ENCODE peak calls at places on chromosomes 7 and 10, in four cellular contexts. K is T-helper 1 cell; T is AG09319; L is CD4-positive, alpha-beta memory T cell. M is an unnamed sample.

GRCh38 chr7:129159539-129159938 is 15.0 kb downstream of the TSPAN33 start:
- DNase-seq in L (no peak), T (no peak), K (no peak), M (no peak)

GRCh38 chr10:133261726-133262325 is 14.8 kb downstream of the ADAM8 start:
- DNase-seq in L (peak), T (peak), K (peak), M (peak)

GRCh38 chr7:4661871-4662270 is 20.2 kb upstream of the FOXK1 start:
- DNase-seq in T (no peak), L (no peak), K (no peak), M (no peak)

GRCh38 chr7:17292858-17293257 is 5.6 kb upstream of the AHR start:
- DNase-seq in T (no peak), L (no peak), K (no peak), M (no peak)

GRCh38 chr7:96380111-96380512 is 58.2 kb upstream of the SLC25A13 start:
- DNase-seq in T (no peak), L (no peak), K (no peak), M (no peak)

GRCh38 chr10:84166620-84167288 is 6.8 kb upstream of the GPR15LG start:
- DNase-seq in L (no peak), K (no peak), T (no peak), M (no peak)

GRCh38 chr7:114100810-114101209 is 182.0 kb upstream of the PPP1R3A start:
- DNase-seq in K (no peak), L (no peak), T (no peak), M (no peak)

GRCh38 chr10:81920213-81920829 is 45.3 kb downstream of the NRG3 start:
- DNase-seq in T (no peak), K (no peak), L (no peak), M (no peak)

GRCh38 chr7:90455163-90456030 is 14.0 kb upstream of the PTTG1IP2 start:
- DNase-seq in K (no peak), L (peak), T (no peak), M (no peak)

GRCh38 chr7:27154901-27155815 is 1.3 kb downstream of the HOXA7 start:
- DNase-seq in K (no peak), L (no peak), T (no peak), M (no peak)

GRCh38 chr10:28939352-28940157 is 262.2 kb downstream of the BAMBI start:
- DNase-seq in L (no peak), K (no peak), T (no peak), M (no peak)

GRCh38 chr10:28331821-28332220 is 29.0 kb upstream of the MPP7 start:
- DNase-seq in T (peak), K (no peak), L (peak), M (peak)

GRCh38 chr10:74077416-74077815 is 73.2 kb downstream of the AP3M1 start:
- DNase-seq in L (no peak), T (no peak), K (no peak), M (no peak)

GRCh38 chr7:143117395-143117794 is 14.5 kb upstream of the PIP start:
- DNase-seq in K (no peak), T (no peak), L (no peak), M (no peak)

GRCh38 chr7:139242741-139243281 is 11.8 kb downstream of the UBN2 start:
- DNase-seq in L (no peak), T (no peak), K (no peak), M (no peak)

GRCh38 chr10:12608761-12609160 is 259.4 kb downstream of the CAMK1D start:
- DNase-seq in K (no peak), T (no peak), L (no peak), M (no peak)

GRCh38 chr10:119313645-119314044 is 106.3 kb downstream of the GRK5 start:
- DNase-seq in K (peak), T (no peak), L (peak), M (no peak)

GRCh38 chr10:128914681-128915080 is 552.4 kb upstream of the MGMT start:
- DNase-seq in T (no peak), K (no peak), L (no peak), M (no peak)

GRCh38 chr7:130152270-130153141 is 52.7 kb downstream of the TMEM209 start:
- DNase-seq in K (no peak), T (no peak), L (peak), M (no peak)

GRCh38 chr10:100506596-100507356 is 12.9 kb downstream of the SEC31B start:
- DNase-seq in L (no peak), K (no peak), T (no peak), M (no peak)

GRCh38 chr7:27438878-27439589 is 196.4 kb downstream of the EVX1 start:
- DNase-seq in K (no peak), L (no peak), T (no peak), M (no peak)